ENCODE peak calls at places on chromosome 22, in seven cellular contexts. One of them, this sample, is unnamed.

GRCh38 chr22:39996732-39997131 is 2.0 kb downstream of the FAM83F start:
- DNase-seq in mesendoderm: no peak
- DNase-seq in HuH-7: no peak
- DNase-seq in NCI-H1105: no peak
- DNase-seq in progenitor cell of endocrine pancreas: no peak
- DNase-seq in T-cell: no peak
- DNase-seq in GM03348: no peak
- DNase-seq in this sample: no peak

GRCh38 chr22:49412236-49412635 is 415.4 kb downstream of the BRD1 start:
- DNase-seq in GM03348: no peak
- DNase-seq in mesendoderm: no peak
- DNase-seq in T-cell: no peak
- DNase-seq in HuH-7: no peak
- DNase-seq in NCI-H1105: no peak
- DNase-seq in progenitor cell of endocrine pancreas: no peak
- DNase-seq in this sample: no peak

GRCh38 chr22:37022483-37023337 is 3.2 kb downstream of the MPST start:
- DNase-seq in GM03348: no peak
- DNase-seq in HuH-7: no peak
- DNase-seq in mesendoderm: no peak
- DNase-seq in NCI-H1105: no peak
- DNase-seq in T-cell: no peak
- DNase-seq in progenitor cell of endocrine pancreas: no peak
- DNase-seq in this sample: no peak

GRCh38 chr22:35299217-35299716 is 427 bp upstream of the TOM1 start:
- DNase-seq in mesendoderm: no peak
- DNase-seq in GM03348: peak; percentile 46
- DNase-seq in progenitor cell of endocrine pancreas: no peak
- DNase-seq in T-cell: no peak
- DNase-seq in NCI-H1105: peak; percentile 18
- DNase-seq in HuH-7: no peak
- DNase-seq in this sample: no peak

GRCh38 chr22:26671317-26672059 is 14.1 kb downstream of the MIAT start:
- DNase-seq in GM03348: no peak
- DNase-seq in progenitor cell of endocrine pancreas: no peak
- DNase-seq in HuH-7: no peak
- DNase-seq in T-cell: peak; percentile 68
- DNase-seq in mesendoderm: no peak
- DNase-seq in NCI-H1105: peak; percentile 66
- DNase-seq in this sample: peak; percentile 87

GRCh38 chr22:25960375-25960774 is 208.9 kb upstream of the SEZ6L start:
- DNase-seq in T-cell: no peak
- DNase-seq in mesendoderm: peak; percentile 45
- DNase-seq in progenitor cell of endocrine pancreas: no peak
- DNase-seq in HuH-7: no peak
- DNase-seq in NCI-H1105: no peak
- DNase-seq in GM03348: no peak
- DNase-seq in this sample: no peak

GRCh38 chr22:40383905-40384304 is 13.5 kb downstream of the SGSM3 start:
- DNase-seq in GM03348: no peak
- DNase-seq in HuH-7: no peak
- DNase-seq in NCI-H1105: no peak
- DNase-seq in T-cell: no peak
- DNase-seq in progenitor cell of endocrine pancreas: no peak
- DNase-seq in mesendoderm: peak; percentile 32
- DNase-seq in this sample: no peak

GRCh38 chr22:38554281-38554680 is 15.7 kb downstream of the DMC1 start:
- DNase-seq in HuH-7: no peak
- DNase-seq in GM03348: peak; percentile 81
- DNase-seq in NCI-H1105: no peak
- DNase-seq in T-cell: no peak
- DNase-seq in progenitor cell of endocrine pancreas: no peak
- DNase-seq in mesendoderm: no peak
- DNase-seq in this sample: no peak

GRCh38 chr22:18060646-18061620 is 16.9 kb upstream of the PEX26 start:
- DNase-seq in HuH-7: peak; percentile 84
- DNase-seq in T-cell: no peak
- DNase-seq in NCI-H1105: no peak
- DNase-seq in progenitor cell of endocrine pancreas: no peak
- DNase-seq in GM03348: peak; percentile 59
- DNase-seq in mesendoderm: peak; percentile 78
- DNase-seq in this sample: no peak

GRCh38 chr22:19325296-19325950 is 33.9 kb upstream of the CLTCL1 start:
- DNase-seq in GM03348: no peak
- DNase-seq in NCI-H1105: no peak
- DNase-seq in T-cell: no peak
- DNase-seq in progenitor cell of endocrine pancreas: no peak
- DNase-seq in HuH-7: no peak
- DNase-seq in mesendoderm: no peak
- DNase-seq in this sample: no peak

GRCh38 chr22:33014621-33015020 is 43.6 kb downstream of the SYN3 start:
- DNase-seq in mesendoderm: no peak
- DNase-seq in T-cell: no peak
- DNase-seq in GM03348: no peak
- DNase-seq in NCI-H1105: no peak
- DNase-seq in progenitor cell of endocrine pancreas: no peak
- DNase-seq in HuH-7: no peak
- DNase-seq in this sample: no peak

GRCh38 chr22:25030636-25031035 is 78.1 kb downstream of the KIAA1671 start:
- DNase-seq in HuH-7: no peak
- DNase-seq in T-cell: no peak
- DNase-seq in NCI-H1105: no peak
- DNase-seq in GM03348: no peak
- DNase-seq in progenitor cell of endocrine pancreas: no peak
- DNase-seq in mesendoderm: no peak
- DNase-seq in this sample: no peak

GRCh38 chr22:29914165-29914564 is 31.2 kb downstream of the MTMR3 start:
- DNase-seq in HuH-7: no peak
- DNase-seq in progenitor cell of endocrine pancreas: no peak
- DNase-seq in GM03348: peak; percentile 74
- DNase-seq in T-cell: no peak
- DNase-seq in NCI-H1105: no peak
- DNase-seq in mesendoderm: peak; percentile 78
- DNase-seq in this sample: no peak

GRCh38 chr22:19764636-19765476 is 4.3 kb downstream of the TBX1 start:
- DNase-seq in HuH-7: no peak
- DNase-seq in mesendoderm: no peak
- DNase-seq in GM03348: no peak
- DNase-seq in T-cell: no peak
- DNase-seq in NCI-H1105: no peak
- DNase-seq in progenitor cell of endocrine pancreas: no peak
- DNase-seq in this sample: no peak

GRCh38 chr22:19710769-19711106 is 3.6 kb upstream of the SEPTIN5 start:
- DNase-seq in HuH-7: no peak
- DNase-seq in mesendoderm: no peak
- DNase-seq in NCI-H1105: no peak
- DNase-seq in progenitor cell of endocrine pancreas: no peak
- DNase-seq in T-cell: no peak
- DNase-seq in GM03348: no peak
- DNase-seq in this sample: no peak

GRCh38 chr22:38031491-38031890 is 25.7 kb upstream of the PICK1 start:
- DNase-seq in GM03348: no peak
- DNase-seq in T-cell: no peak
- DNase-seq in HuH-7: no peak
- DNase-seq in NCI-H1105: no peak
- DNase-seq in progenitor cell of endocrine pancreas: no peak
- DNase-seq in mesendoderm: no peak
- DNase-seq in this sample: no peak

GRCh38 chr22:24593810-24594568 is 1.1 kb upstream of the LRRC75B start:
- DNase-seq in T-cell: no peak
- DNase-seq in GM03348: no peak
- DNase-seq in mesendoderm: no peak
- DNase-seq in progenitor cell of endocrine pancreas: no peak
- DNase-seq in HuH-7: no peak
- DNase-seq in NCI-H1105: no peak
- DNase-seq in this sample: no peak

GRCh38 chr22:21051145-21051835 is 5.5 kb downstream of the LRRC74B start:
- DNase-seq in HuH-7: no peak
- DNase-seq in progenitor cell of endocrine pancreas: no peak
- DNase-seq in NCI-H1105: no peak
- DNase-seq in GM03348: no peak
- DNase-seq in mesendoderm: no peak
- DNase-seq in T-cell: no peak
- DNase-seq in this sample: no peak

GRCh38 chr22:42300286-42301071 is 30.0 kb upstream of the TCF20 start:
- DNase-seq in progenitor cell of endocrine pancreas: no peak
- DNase-seq in mesendoderm: peak; percentile 49
- DNase-seq in HuH-7: no peak
- DNase-seq in GM03348: no peak
- DNase-seq in T-cell: peak; percentile 44
- DNase-seq in NCI-H1105: no peak
- DNase-seq in this sample: peak; percentile 83

GRCh38 chr22:45210577-45211431 is 29.9 kb downstream of the KIAA0930 start:
- DNase-seq in GM03348: peak; percentile 70
- DNase-seq in NCI-H1105: no peak
- DNase-seq in progenitor cell of endocrine pancreas: no peak
- DNase-seq in T-cell: no peak
- DNase-seq in HuH-7: no peak
- DNase-seq in mesendoderm: no peak
- DNase-seq in this sample: no peak

GRCh38 chr22:48197189-48197690 is 1434.8 kb downstream of the TBC1D22A start:
- DNase-seq in T-cell: no peak
- DNase-seq in GM03348: no peak
- DNase-seq in mesendoderm: no peak
- DNase-seq in progenitor cell of endocrine pancreas: no peak
- DNase-seq in HuH-7: no peak
- DNase-seq in NCI-H1105: no peak
- DNase-seq in this sample: no peak

GRCh38 chr22:24106385-24107381 is 74.6 kb upstream of the SUSD2 start:
- DNase-seq in T-cell: peak; percentile 33
- DNase-seq in mesendoderm: peak; percentile 22
- DNase-seq in HuH-7: no peak
- DNase-seq in progenitor cell of endocrine pancreas: no peak
- DNase-seq in NCI-H1105: no peak
- DNase-seq in GM03348: no peak
- DNase-seq in this sample: peak; percentile 34

GRCh38 chr22:40322061-40322460 is 24.2 kb upstream of the ADSL start:
- DNase-seq in GM03348: no peak
- DNase-seq in NCI-H1105: no peak
- DNase-seq in HuH-7: no peak
- DNase-seq in mesendoderm: no peak
- DNase-seq in T-cell: no peak
- DNase-seq in progenitor cell of endocrine pancreas: no peak
- DNase-seq in this sample: no peak

GRCh38 chr22:24433868-24434471 is 6.6 kb downstream of the ADORA2A start:
- DNase-seq in HuH-7: no peak
- DNase-seq in GM03348: no peak
- DNase-seq in NCI-H1105: no peak
- DNase-seq in progenitor cell of endocrine pancreas: no peak
- DNase-seq in T-cell: no peak
- DNase-seq in mesendoderm: no peak
- DNase-seq in this sample: no peak

GRCh38 chr22:37711490-37711889 is 14.6 kb downstream of the TRIOBP start:
- DNase-seq in GM03348: no peak
- DNase-seq in mesendoderm: no peak
- DNase-seq in progenitor cell of endocrine pancreas: no peak
- DNase-seq in NCI-H1105: no peak
- DNase-seq in T-cell: no peak
- DNase-seq in HuH-7: no peak
- DNase-seq in this sample: no peak